ENCODE peak calls at places on chromosomes 16 and 17, in seven cellular contexts. W is activated CD4-positive, alpha-beta T cell treated with anti-CD3 and anti-CD28 coated beads, Interleukin-2, amount 10 ng/mL, durations not matched to agents 7 days and 5 days; U is fibroblast of mammary gland; O is stimulated activated CD8-positive, alpha-beta memory T cell treated with anti-CD3 and anti-CD28 coated beads, Interleukin-2, amount 100 ng/mL, for 1 hour; N is progenitor cell of endocrine pancreas; T is activated CD4-positive, CD25-positive, alpha-beta regulatory T cell; C is stimulated activated CD4-positive, alpha-beta T cell treated with anti-CD3 and anti-CD28 coated beads, TNF-alpha, amount 100 ng/mL, for 4 hours. L is an unnamed sample.

GRCh38 chr17:77854759-77855745 is 103.5 kb upstream of the TNRC6C start:
- DNase-seq in W (no peak), U (no peak), O (no peak), N (no peak), T (no peak), C (no peak), L (no peak)

GRCh38 chr16:23504076-23504452 is 6.2 kb downstream of the GGA2 start:
- DNase-seq in W (peak), U (peak), O (no peak), N (no peak), T (no peak), C (no peak), L (no peak)

GRCh38 chr17:45019177-45019711 is 32.2 kb downstream of the DCAKD start:
- DNase-seq in W (peak), U (peak), O (no peak), N (peak), T (no peak), C (peak), L (no peak)

GRCh38 chr17:69357701-69358100 is 30.8 kb upstream of the ABCA5 start:
- DNase-seq in W (no peak), U (peak), O (no peak), N (no peak), T (no peak), C (no peak), L (no peak)

GRCh38 chr16:50309527-50310307 is 43.4 kb downstream of the ADCY7 start:
- DNase-seq in W (no peak), U (no peak), O (no peak), N (no peak), T (no peak), C (no peak), L (no peak)

GRCh38 chr16:59535298-59535697 is 801.2 kb upstream of the GOT2 start:
- DNase-seq in W (no peak), U (no peak), O (no peak), N (no peak), T (no peak), C (no peak), L (no peak)

GRCh38 chr17:32488177-32488542 is 1.4 kb downstream of the CDK5R1 start:
- DNase-seq in W (no peak), U (no peak), O (no peak), N (no peak), T (no peak), C (no peak), L (no peak)

GRCh38 chr16:86354641-86355040 is 155.7 kb upstream of the FOXF1 start:
- DNase-seq in W (no peak), U (peak), O (no peak), N (no peak), T (no peak), C (no peak), L (no peak)

GRCh38 chr17:83081561-83082201 is 2.3 kb downstream of the METRNL start:
- DNase-seq in W (no peak), U (peak), O (peak), N (no peak), T (no peak), C (no peak), L (no peak)

GRCh38 chr17:28475151-28475900 is 1.9 kb downstream of the SLC13A2 start:
- DNase-seq in W (no peak), U (no peak), O (no peak), N (no peak), T (no peak), C (no peak), L (no peak)

GRCh38 chr17:42287305-42288077 is 807 bp upstream of the STAT5A start:
- DNase-seq in W (peak), U (peak), O (no peak), N (no peak), T (no peak), C (peak), L (peak)

GRCh38 chr17:69048634-69049033 is 12.1 kb downstream of the ABCA9 start:
- DNase-seq in W (no peak), U (no peak), O (no peak), N (no peak), T (no peak), C (no peak), L (no peak)

GRCh38 chr16:17417740-17418139 is 53.0 kb downstream of the XYLT1 start:
- DNase-seq in W (no peak), U (peak), O (no peak), N (no peak), T (no peak), C (no peak), L (no peak)

GRCh38 chr17:14604920-14605599 is 304.2 kb downstream of the HS3ST3B1 start:
- DNase-seq in W (no peak), U (no peak), O (no peak), N (no peak), T (no peak), C (no peak), L (no peak)

GRCh38 chr17:46770818-46771600 is 47.5 kb downstream of the WNT3 start:
- DNase-seq in W (no peak), U (peak), O (no peak), N (peak), T (no peak), C (no peak), L (peak)

GRCh38 chr17:2693561-2694380 is 17.8 kb downstream of the CLUH start:
- DNase-seq in W (no peak), U (no peak), O (no peak), N (no peak), T (no peak), C (no peak), L (no peak)

GRCh38 chr17:50114849-50115357 is 15.1 kb downstream of the SAMD14 start:
- DNase-seq in W (peak), U (peak), O (no peak), N (no peak), T (no peak), C (no peak), L (peak)